ENCODE peak calls at places on chromosomes 7 and 10, in six cellular contexts. One of them, this sample, is unnamed.

GRCh38 chr7:15086882-15087281 is 184.3 kb upstream of the DGKB start:
- DNase-seq in WTC11: no peak
- DNase-seq in HepG2: no peak
- DNase-seq in K562: no peak
- DNase-seq in HCT116: no peak
- DNase-seq in GM12878: no peak
- DNase-seq in this sample: no peak

GRCh38 chr7:130995252-130996081 is 261.5 kb upstream of the KLF14 start:
- DNase-seq in WTC11: no peak
- DNase-seq in HepG2: no peak
- DNase-seq in K562: no peak
- DNase-seq in HCT116: peak
- DNase-seq in GM12878: no peak
- DNase-seq in this sample: no peak

GRCh38 chr10:112949128-112949823 is 771 bp upstream of the TCF7L2 start:
- DNase-seq in WTC11: no peak
- DNase-seq in HepG2: peak
- DNase-seq in K562: peak
- DNase-seq in HCT116: no peak
- DNase-seq in GM12878: no peak
- DNase-seq in this sample: no peak

GRCh38 chr7:40455485-40455884 is 320.7 kb downstream of the SUGCT start:
- DNase-seq in WTC11: no peak
- DNase-seq in HepG2: peak
- DNase-seq in K562: no peak
- DNase-seq in HCT116: no peak
- DNase-seq in GM12878: no peak
- DNase-seq in this sample: no peak

GRCh38 chr10:94205370-94205930 is 157.3 kb downstream of the NOC3L start:
- DNase-seq in WTC11: no peak
- DNase-seq in HepG2: no peak
- DNase-seq in K562: no peak
- DNase-seq in HCT116: no peak
- DNase-seq in GM12878: no peak
- DNase-seq in this sample: no peak

GRCh38 chr10:59965899-59966650 is 59.7 kb upstream of the CCDC6 start:
- DNase-seq in WTC11: no peak
- DNase-seq in HepG2: no peak
- DNase-seq in K562: no peak
- DNase-seq in HCT116: no peak
- DNase-seq in GM12878: no peak
- DNase-seq in this sample: no peak

GRCh38 chr10:14244147-14244546 is 86.6 kb downstream of the FRMD4A start:
- DNase-seq in WTC11: peak
- DNase-seq in HepG2: no peak
- DNase-seq in K562: no peak
- DNase-seq in HCT116: peak
- DNase-seq in GM12878: no peak
- DNase-seq in this sample: peak

GRCh38 chr10:107409517-107409916 is 245.0 kb upstream of the SORCS1 start:
- DNase-seq in WTC11: peak
- DNase-seq in HepG2: no peak
- DNase-seq in K562: no peak
- DNase-seq in HCT116: no peak
- DNase-seq in GM12878: no peak
- DNase-seq in this sample: no peak

GRCh38 chr10:91891285-91892001 is 17.8 kb downstream of the FGFBP3 start:
- DNase-seq in WTC11: no peak
- DNase-seq in HepG2: peak
- DNase-seq in K562: peak
- DNase-seq in HCT116: no peak
- DNase-seq in GM12878: no peak
- DNase-seq in this sample: no peak

GRCh38 chr10:69425513-69426298 is 9.0 kb upstream of the TACR2 start:
- DNase-seq in WTC11: no peak
- DNase-seq in HepG2: peak
- DNase-seq in K562: peak
- DNase-seq in HCT116: no peak
- DNase-seq in GM12878: no peak
- DNase-seq in this sample: no peak

DNA sequence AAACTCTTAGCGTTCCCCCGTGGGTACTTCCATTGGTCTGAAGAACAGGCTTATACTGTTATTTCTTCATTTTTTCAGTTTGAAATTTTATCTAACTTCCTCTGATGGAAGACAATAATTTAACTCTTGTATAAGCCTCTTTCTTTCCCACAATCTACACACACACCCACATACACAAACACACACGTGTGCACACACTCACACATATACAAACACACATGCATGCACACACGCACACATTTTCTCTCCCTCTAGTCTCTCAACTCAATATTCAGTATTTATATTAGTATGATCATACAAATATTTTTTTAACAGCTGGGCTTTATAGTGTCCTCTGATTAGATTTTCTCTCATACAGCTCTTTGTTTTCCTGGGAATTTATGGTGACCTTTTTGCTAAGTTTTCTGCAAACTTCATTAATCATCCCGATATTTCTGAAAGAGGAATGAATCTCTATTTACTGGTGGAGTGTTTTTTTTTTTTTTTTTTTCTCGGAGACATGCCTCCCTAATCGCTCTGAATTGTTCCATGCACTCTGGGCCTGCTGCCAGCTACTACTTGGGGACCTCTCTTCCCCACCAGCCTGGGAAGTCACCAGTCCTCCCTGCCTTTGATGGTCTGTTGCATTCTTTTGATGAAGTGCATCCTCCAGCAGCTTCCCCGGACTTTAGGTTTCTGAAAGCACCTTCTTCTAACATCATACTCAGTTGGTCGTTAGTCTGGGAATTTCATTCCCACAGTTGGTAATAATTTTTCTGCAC is 75.5 kb downstream of the ZNF777 start:
- DNase-seq in WTC11: no peak
- DNase-seq in HepG2: no peak
- DNase-seq in K562: no peak
- DNase-seq in HCT116: no peak
- DNase-seq in GM12878: no peak
- DNase-seq in this sample: no peak
- TF ChIP-seq SP1 in WTC11: no peak
- TF ChIP-seq SP1 in HepG2: no peak
- TF ChIP-seq SP1 in K562: no peak
- TF ChIP-seq SP1 in HCT116: no peak
- TF ChIP-seq SP1 in GM12878: no peak
- TF ChIP-seq SP1 in this sample: no peak

GRCh38 chr10:73648252-73648651 is 7.0 kb upstream of the MYOZ1 start:
- DNase-seq in WTC11: peak
- DNase-seq in HepG2: no peak
- DNase-seq in K562: no peak
- DNase-seq in HCT116: no peak
- DNase-seq in GM12878: no peak
- DNase-seq in this sample: no peak

GRCh38 chr10:73646598-73647041 is 5.3 kb upstream of the MYOZ1 start:
- DNase-seq in WTC11: peak
- DNase-seq in HepG2: no peak
- DNase-seq in K562: no peak
- DNase-seq in HCT116: no peak
- DNase-seq in GM12878: no peak
- DNase-seq in this sample: no peak

GRCh38 chr10:73648975-73649829 is 6.6 kb downstream of the SYNPO2L start:
- DNase-seq in WTC11: no peak
- DNase-seq in HepG2: peak
- DNase-seq in K562: peak
- DNase-seq in HCT116: no peak
- DNase-seq in GM12878: no peak
- DNase-seq in this sample: no peak

GRCh38 chr10:73647875-73648228 is 6.6 kb upstream of the MYOZ1 start:
- DNase-seq in WTC11: no peak
- DNase-seq in HepG2: no peak
- DNase-seq in K562: no peak
- DNase-seq in HCT116: no peak
- DNase-seq in GM12878: no peak
- DNase-seq in this sample: no peak

DNA sequence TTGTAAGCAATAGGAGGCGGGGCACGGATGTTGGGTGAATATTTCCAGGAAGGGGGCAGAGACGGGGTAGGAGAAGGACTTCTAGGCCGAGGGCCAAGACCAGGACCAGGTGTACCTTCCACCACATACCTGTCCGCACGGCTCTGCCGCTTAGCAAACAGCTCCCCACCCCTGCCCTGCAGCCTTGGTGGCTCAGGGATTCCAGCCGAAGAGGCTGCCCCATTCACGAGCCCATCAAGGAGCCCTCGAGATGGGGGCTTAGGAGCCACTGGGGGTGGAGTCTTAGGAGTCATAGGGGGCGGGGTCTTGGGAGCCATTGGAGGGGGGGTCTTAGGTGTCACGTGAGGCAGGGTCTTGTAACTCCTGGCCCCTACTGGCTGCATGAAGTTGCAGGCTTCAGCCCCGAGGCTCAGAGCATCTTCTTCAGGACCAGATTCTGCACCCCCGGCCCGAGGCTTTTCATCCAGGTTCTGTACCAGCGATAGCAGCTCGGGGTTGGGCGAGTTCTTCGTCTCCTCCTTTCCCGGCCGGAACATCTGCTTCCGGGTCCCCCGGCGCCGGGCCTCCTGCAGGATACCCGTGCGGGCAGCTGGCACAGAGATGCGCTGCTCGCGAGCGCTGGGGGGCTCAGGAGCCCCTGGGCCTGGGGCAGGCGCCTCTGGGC is 6.1 kb upstream of the MYOZ1 start:
- DNase-seq in WTC11: peak
- DNase-seq in HepG2: no peak
- DNase-seq in K562: no peak
- DNase-seq in HCT116: no peak
- DNase-seq in GM12878: no peak
- DNase-seq in this sample: peak
- TF ChIP-seq SP1 in WTC11: peak
- TF ChIP-seq SP1 in HepG2: no peak
- TF ChIP-seq SP1 in K562: no peak
- TF ChIP-seq SP1 in HCT116: no peak
- TF ChIP-seq SP1 in GM12878: no peak
- TF ChIP-seq SP1 in this sample: no peak

GRCh38 chr10:70461397-70462348 is 16.9 kb upstream of the PALD1 start:
- DNase-seq in WTC11: peak
- DNase-seq in HepG2: peak
- DNase-seq in K562: peak
- DNase-seq in HCT116: peak
- DNase-seq in GM12878: no peak
- DNase-seq in this sample: peak
- TF ChIP-seq SP1 in WTC11: no peak
- TF ChIP-seq SP1 in HepG2: no peak
- TF ChIP-seq SP1 in K562: no peak
- TF ChIP-seq SP1 in HCT116: no peak
- TF ChIP-seq SP1 in GM12878: no peak
- TF ChIP-seq SP1 in this sample: no peak

GRCh38 chr10:50991496-50992355 is 82.6 kb upstream of the PRKG1 start:
- DNase-seq in WTC11: peak
- DNase-seq in HepG2: no peak
- DNase-seq in K562: no peak
- DNase-seq in HCT116: no peak
- DNase-seq in GM12878: no peak
- DNase-seq in this sample: peak

GRCh38 chr10:50992356-50992866 is 81.9 kb upstream of the PRKG1 start:
- DNase-seq in WTC11: peak
- DNase-seq in HepG2: no peak
- DNase-seq in K562: no peak
- DNase-seq in HCT116: no peak
- DNase-seq in GM12878: no peak
- DNase-seq in this sample: peak

GRCh38 chr10:50992972-50993766 is 81.1 kb upstream of the PRKG1 start:
- DNase-seq in WTC11: no peak
- DNase-seq in HepG2: no peak
- DNase-seq in K562: no peak
- DNase-seq in HCT116: no peak
- DNase-seq in GM12878: no peak
- DNase-seq in this sample: no peak

GRCh38 chr10:50990568-50991495 is 83.5 kb upstream of the PRKG1 start:
- DNase-seq in WTC11: peak
- DNase-seq in HepG2: no peak
- DNase-seq in K562: no peak
- DNase-seq in HCT116: peak
- DNase-seq in GM12878: no peak
- DNase-seq in this sample: peak

GRCh38 chr10:50993817-50994251 is 80.5 kb upstream of the PRKG1 start:
- DNase-seq in WTC11: no peak
- DNase-seq in HepG2: no peak
- DNase-seq in K562: no peak
- DNase-seq in HCT116: no peak
- DNase-seq in GM12878: no peak
- DNase-seq in this sample: peak
- TF ChIP-seq SP1 in WTC11: no peak
- TF ChIP-seq SP1 in HepG2: no peak
- TF ChIP-seq SP1 in K562: no peak
- TF ChIP-seq SP1 in HCT116: no peak
- TF ChIP-seq SP1 in GM12878: no peak
- TF ChIP-seq SP1 in this sample: no peak